ENCODE peak calls at places on chromosomes 11 and 22, in nine cellular contexts. K is brain microvascular endothelial cell, N is kidney epithelial cell, D is mucosa of descending colon, T is heart right ventricle, Z is AG04450, X is fibroblast of lung, F is epithelial cell of esophagus, B is left ventricle myocardium inferior. A is an unnamed sample.

GRCh38 chr22:46723882-46724281 is 14.2 kb downstream of the CERK start:
- DNase-seq in K (no peak), N (no peak), D (no peak), T (no peak), Z (no peak), X (no peak), F (no peak), B (no peak), A (no peak)

GRCh38 chr22:31947296-31947695 is 3.0 kb downstream of the YWHAH start:
- DNase-seq in K (no peak), N (no peak), D (no peak), T (no peak), Z (no peak), X (no peak), F (peak), B (no peak), A (no peak)

GRCh38 chr22:24843048-24843447 is 37.0 kb downstream of the SGSM1 start:
- DNase-seq in K (no peak), N (no peak), D (no peak), T (no peak), Z (no peak), X (no peak), F (no peak), B (no peak), A (no peak)

GRCh38 chr11:47233051-47233450 is 15.6 kb downstream of the ACP2 start:
- DNase-seq in K (no peak), N (no peak), D (no peak), T (no peak), Z (no peak), X (no peak), F (no peak), B (no peak), A (no peak)

GRCh38 chr11:128862913-128863660 is 4.0 kb downstream of the KCNJ1 start:
- DNase-seq in K (peak), N (peak), D (no peak), T (no peak), Z (peak), X (peak), F (peak), B (no peak), A (no peak)

GRCh38 chr11:86955674-86956522 is 703 bp upstream of the FZD4 start:
- DNase-seq in K (peak), N (no peak), D (peak), T (peak), Z (no peak), X (peak), F (peak), B (peak), A (peak)

GRCh38 chr11:47863189-47863892 is 15.2 kb upstream of the NUP160 start:
- DNase-seq in K (peak), N (no peak), D (no peak), T (no peak), Z (peak), X (peak), F (no peak), B (no peak), A (no peak)

GRCh38 chr11:65871811-65872548 is 620 bp downstream of the EFEMP2 start:
- DNase-seq in K (peak), N (no peak), D (peak), T (no peak), Z (no peak), X (peak), F (no peak), B (peak), A (no peak)

GRCh38 chr11:12287374-12288211 is 89.8 kb upstream of the PARVA start:
- DNase-seq in K (peak), N (peak), D (peak), T (peak), Z (peak), X (peak), F (peak), B (no peak), A (peak)

GRCh38 chr22:22090650-22091399 is 108.2 kb upstream of the TOP3B start:
- DNase-seq in K (no peak), N (no peak), D (no peak), T (no peak), Z (no peak), X (no peak), F (no peak), B (no peak), A (no peak)
- H3K4me3 ChIP-seq in K (no peak), N (no peak), D (no peak), T (no peak), Z (no peak), X (no peak), F (no peak), B (no peak), A (no peak)

DNA sequence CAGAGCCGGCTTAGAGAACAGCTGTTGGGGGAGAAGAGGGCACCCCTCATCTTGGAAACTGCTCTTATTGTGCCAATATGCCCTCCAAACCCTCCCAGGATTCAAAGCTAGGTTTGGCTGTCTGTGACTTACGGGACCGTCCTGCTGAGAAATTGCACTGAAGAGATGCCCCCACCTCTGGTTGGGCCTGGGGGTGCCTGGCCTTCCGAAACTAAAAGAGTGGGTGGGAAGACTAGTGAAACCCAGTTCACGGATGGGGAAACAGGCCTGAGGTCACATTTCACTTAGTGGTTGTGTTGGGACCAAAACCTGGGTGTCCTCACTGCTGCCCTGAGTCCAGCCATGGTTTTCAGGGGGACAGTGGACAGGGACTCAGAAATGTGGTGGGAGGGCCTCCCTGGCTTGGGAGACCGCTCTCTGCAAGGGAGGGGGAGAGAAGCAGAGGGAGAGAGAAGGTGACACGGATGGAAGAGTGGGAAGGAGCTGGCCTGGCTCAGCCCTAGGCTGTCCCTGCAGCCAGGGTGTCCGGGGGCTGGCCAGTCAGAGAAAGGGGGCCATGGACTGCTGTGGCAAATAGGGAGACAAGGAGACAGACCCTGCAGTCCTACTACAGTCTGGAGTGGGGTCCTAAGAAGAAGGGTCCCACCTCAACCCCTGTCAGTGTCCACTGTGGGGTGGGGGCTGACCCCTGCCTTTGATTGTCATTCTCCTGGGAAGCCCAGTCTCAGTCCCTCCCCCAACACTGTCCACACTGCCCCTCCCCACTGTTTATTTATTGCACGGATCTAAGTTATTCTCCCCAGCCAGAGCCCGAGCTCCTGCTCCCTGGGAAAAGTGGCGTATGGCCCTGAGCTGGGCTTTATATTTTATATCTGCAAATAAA is 13.6 kb downstream of the MAFF start:
- DNase-seq in K (no peak), N (no peak), D (no peak), T (no peak), Z (no peak), X (no peak), F (no peak), B (no peak), A (no peak)
- H3K4me3 ChIP-seq in K (no peak), N (no peak), D (no peak), T (no peak), Z (no peak), X (no peak), F (no peak), B (no peak), A (no peak)

GRCh38 chr11:91397134-91397468 is 827.5 kb upstream of the FAT3 start:
- DNase-seq in K (no peak), N (no peak), D (no peak), T (no peak), Z (no peak), X (no peak), F (no peak), B (no peak), A (no peak)
- H3K4me3 ChIP-seq in K (no peak), N (no peak), D (no peak), T (no peak), Z (no peak), X (no peak), F (no peak), B (no peak), A (no peak)

GRCh38 chr11:116192509-116193206 is 580.1 kb downstream of the BUD13 start:
- DNase-seq in K (no peak), N (no peak), D (no peak), T (no peak), Z (no peak), X (peak), F (no peak), B (no peak), A (no peak)
- H3K4me3 ChIP-seq in K (peak), N (peak), D (no peak), T (peak), Z (peak), X (peak), F (no peak), B (peak), A (no peak)

DNA sequence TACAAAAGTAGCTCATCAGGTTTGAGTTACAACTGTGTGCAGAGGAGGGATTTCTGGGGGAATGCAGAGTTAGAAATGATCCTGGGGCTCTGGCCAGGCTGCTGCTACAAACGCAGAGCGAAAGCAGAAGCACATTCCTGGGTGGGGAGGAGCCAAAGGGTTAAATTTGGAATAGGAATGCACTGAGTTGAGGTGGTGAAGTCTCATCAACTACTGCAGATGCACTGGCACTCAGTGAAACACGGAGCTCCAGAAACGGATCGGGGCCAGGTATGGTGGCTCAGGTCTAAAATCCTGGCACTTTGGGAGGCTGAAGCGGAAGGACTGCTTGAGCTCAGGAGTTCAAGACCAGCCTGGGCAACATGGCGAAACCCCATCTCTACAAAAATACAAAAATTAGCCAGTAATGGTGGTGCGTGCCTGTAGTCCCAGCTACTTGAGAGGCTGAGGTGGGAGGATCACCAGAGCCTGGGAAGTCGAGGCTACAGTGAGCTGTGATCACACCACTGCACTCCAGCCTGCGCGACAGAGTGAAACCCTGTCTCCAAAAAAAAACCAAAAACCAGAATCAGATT is 3.2 kb downstream of the CHKA start:
- DNase-seq in K (no peak), N (no peak), D (peak), T (no peak), Z (no peak), X (peak), F (no peak), B (no peak), A (no peak)
- H3K4me3 ChIP-seq in K (no peak), N (no peak), D (no peak), T (no peak), Z (no peak), X (no peak), F (no peak), B (peak), A (no peak)

DNA sequence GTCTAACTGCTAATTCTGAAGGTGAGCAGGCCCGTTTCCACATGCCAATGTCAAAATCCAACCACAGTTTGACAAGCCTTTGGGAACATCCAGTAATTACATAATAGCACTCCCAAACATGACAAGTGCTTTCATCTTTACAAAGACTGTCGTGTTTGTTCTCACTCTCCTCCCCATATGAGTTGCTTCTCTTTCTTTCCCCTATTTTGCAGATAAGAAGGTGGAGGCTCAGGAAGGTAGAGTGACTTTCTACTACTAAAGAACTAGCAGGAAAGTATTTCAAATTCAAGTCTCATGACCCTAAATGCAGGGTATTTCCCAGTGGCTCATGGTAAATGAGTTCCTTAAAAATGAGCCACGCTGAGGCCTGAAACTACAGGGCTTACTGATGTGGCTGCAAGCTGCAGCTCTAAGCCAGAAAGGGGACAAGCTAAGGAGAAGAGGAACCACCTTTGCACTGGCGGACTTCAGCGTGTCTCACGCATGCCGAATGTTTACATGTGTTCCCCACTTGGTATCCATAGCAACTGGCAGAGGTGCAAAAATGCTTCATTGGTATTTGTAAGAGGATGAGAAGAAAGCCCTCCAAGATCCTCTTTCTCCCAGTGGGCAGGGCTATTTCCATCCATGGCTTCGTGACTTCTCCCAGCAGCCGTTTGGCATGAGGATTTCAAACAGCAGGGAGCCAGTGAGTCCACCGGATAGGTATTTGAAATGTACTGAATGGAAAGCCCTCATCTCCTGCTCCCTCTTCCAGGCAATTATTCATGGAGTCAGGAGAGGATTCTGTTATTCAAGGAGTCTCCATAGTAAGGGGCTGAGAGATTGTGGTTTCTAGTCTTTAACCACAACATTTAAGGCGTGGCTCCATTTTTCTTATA is 55.5 kb upstream of the CD44 start:
- DNase-seq in K (peak), N (no peak), D (peak), T (peak), Z (peak), X (peak), F (peak), B (peak), A (peak)
- H3K4me3 ChIP-seq in K (no peak), N (no peak), D (no peak), T (no peak), Z (no peak), X (no peak), F (no peak), B (no peak), A (no peak)

GRCh38 chr11:118621898-118622375 is 14.5 kb downstream of the PHLDB1 start:
- DNase-seq in K (no peak), N (no peak), D (peak), T (no peak), Z (no peak), X (no peak), F (no peak), B (no peak), A (no peak)
- H3K4me3 ChIP-seq in K (peak), N (peak), D (no peak), T (peak), Z (peak), X (peak), F (peak), B (peak), A (peak)

GRCh38 chr11:61507962-61508824 is at the start of gene LRRC10B:
- DNase-seq in K (no peak), N (no peak), D (peak), T (no peak), Z (no peak), X (no peak), F (peak), B (no peak), A (no peak)
- H3K4me3 ChIP-seq in K (peak), N (no peak), D (no peak), T (peak), Z (peak), X (peak), F (no peak), B (peak), A (no peak)

GRCh38 chr11:118610220-118610772 is 2.9 kb downstream of the PHLDB1 start:
- DNase-seq in K (no peak), N (no peak), D (peak), T (peak), Z (no peak), X (no peak), F (no peak), B (no peak), A (no peak)

GRCh38 chr11:118609380-118610219 is 2.2 kb downstream of the PHLDB1 start:
- DNase-seq in K (no peak), N (no peak), D (peak), T (peak), Z (no peak), X (peak), F (no peak), B (no peak), A (peak)

GRCh38 chr11:118606844-118607228 is 579 bp upstream of the PHLDB1 start:
- DNase-seq in K (no peak), N (no peak), D (no peak), T (no peak), Z (no peak), X (no peak), F (no peak), B (no peak), A (no peak)

GRCh38 chr11:118607401-118608267 is at the start of gene PHLDB1:
- DNase-seq in K (peak), N (no peak), D (peak), T (peak), Z (no peak), X (peak), F (peak), B (peak), A (peak)

DNA sequence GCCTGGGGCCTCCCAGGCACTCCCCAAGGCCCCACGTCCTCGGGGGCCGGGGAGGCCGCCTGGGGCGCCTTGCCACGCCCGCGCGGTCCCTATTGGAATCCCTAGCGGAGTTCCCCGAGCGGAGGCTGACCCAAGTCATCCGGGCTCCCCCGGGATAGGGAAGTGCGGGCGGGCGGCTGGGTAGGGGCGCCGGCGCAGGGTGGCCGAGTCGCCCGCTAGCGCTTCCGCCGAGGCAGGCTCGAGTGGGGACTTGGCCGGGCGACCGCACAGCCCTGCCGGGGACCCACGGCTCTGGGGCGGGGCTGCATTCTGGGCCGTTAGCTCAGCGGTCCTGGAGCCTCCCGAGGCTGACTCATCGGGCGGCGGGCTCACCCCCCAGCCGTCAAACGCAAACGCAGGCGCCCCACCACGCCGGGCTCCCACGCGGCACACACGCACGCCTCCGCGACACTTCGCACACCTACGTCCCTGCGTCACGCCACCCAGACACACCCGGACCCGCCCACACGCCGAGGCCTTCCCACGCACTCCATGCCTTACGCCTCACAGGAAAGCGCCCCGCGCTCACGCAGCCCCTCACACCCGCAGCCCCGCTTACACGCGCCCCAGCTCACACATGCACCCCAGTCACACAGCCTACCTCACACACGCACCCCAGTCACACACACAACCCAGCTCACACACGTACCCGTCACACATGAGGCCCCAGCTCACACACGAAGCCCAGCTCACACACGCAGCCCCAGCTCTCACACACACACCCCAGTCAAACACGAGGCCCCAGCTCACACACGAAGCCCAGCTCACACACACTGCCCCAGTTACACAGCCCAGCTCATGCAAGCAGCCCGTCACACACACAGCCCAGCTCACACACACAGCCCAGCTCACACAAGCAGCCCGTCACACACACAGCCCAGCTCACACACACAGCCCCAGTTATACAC is 1.1 kb downstream of the PHLDB1 start:
- DNase-seq in K (peak), N (no peak), D (peak), T (peak), Z (no peak), X (peak), F (peak), B (peak), A (peak)
- H3K4me3 ChIP-seq in K (peak), N (peak), D (peak), T (peak), Z (peak), X (peak), F (peak), B (peak), A (peak)

DNA sequence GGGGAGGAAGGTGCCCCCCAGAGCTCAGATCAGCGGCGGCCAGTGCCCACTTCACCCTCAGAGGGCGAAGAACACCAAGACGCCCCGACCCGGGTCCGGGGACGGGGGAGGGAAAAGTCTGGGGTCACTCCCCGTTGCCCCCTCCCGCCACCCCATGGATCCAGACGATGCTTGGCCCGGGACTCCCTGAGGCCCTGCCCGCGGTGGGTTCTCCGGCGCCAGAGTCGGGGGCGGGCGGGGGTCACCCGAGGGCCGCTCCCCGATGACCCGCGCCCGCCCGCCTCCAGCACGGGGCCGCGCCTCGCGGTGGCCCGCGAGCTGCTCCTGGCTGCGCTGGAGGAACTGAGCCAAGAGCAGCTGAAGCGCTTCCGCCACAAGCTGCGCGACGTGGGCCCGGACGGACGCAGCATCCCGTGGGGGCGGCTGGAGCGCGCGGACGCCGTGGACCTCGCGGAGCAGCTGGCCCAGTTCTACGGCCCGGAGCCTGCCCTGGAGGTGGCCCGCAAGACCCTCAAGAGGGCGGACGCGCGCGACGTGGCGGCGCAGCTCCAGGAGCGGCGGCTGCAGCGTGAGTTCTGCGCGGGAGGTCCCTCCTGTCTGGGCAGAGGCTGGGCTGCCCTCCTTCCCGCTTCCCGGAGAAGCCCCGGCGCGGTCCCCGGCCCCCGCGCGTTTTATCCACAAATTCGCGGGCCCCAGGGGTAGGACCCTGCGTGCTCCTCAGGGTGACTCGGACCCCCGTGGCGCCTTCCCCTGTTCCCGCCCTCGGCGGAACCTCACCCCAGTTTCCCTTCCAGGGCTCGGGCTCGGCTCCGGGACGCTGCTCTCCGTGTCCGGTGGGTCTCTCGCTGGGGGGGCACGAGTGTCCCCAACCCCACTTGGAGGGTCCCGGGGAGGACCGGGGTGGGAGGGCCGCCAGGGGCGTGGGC is 1.1 kb downstream of the NLRP6 start:
- DNase-seq in K (no peak), N (no peak), D (peak), T (no peak), Z (no peak), X (no peak), F (no peak), B (no peak), A (peak)
- H3K4me3 ChIP-seq in K (no peak), N (no peak), D (no peak), T (peak), Z (no peak), X (no peak), F (no peak), B (peak), A (no peak)

A was measured in aorta.